ENCODE peak calls at places on chromosome 21, in five cellular contexts. T, X, V, O and I are unnamed samples.

GRCh38 chr21:43703068-43703880 is 15.7 kb upstream of the PDXK start:
- DNase-seq in T (peak; percentile 72), X (no peak), V (peak; percentile 74), O (no peak), I (no peak)

GRCh38 chr21:33540711-33541104 is 1.2 kb downstream of the GART start:
- DNase-seq in T (no peak), X (no peak), V (no peak), O (no peak), I (no peak)

GRCh38 chr21:43575466-43575841 is 83.8 kb downstream of the HSF2BP start:
- DNase-seq in T (no peak), X (no peak), V (no peak), O (no peak), I (no peak)

GRCh38 chr21:10272216-10272615 is 249.2 kb upstream of the TPTE start:
- DNase-seq in T (no peak), X (no peak), V (no peak), O (no peak), I (no peak)

GRCh38 chr21:36134820-36135390 is at the start of gene CBR3:
- DNase-seq in T (no peak), X (peak; percentile 20), V (peak; percentile 74), O (peak; percentile 39), I (no peak)

GRCh38 chr21:29704719-29705118 is 235.1 kb downstream of the GRIK1 start:
- DNase-seq in T (no peak), X (no peak), V (peak; percentile 32), O (no peak), I (no peak)

GRCh38 chr21:29624776-29625175 is 315.0 kb downstream of the GRIK1 start:
- DNase-seq in T (no peak), X (no peak), V (no peak), O (no peak), I (no peak)

GRCh38 chr21:44846485-44847260 is 26.8 kb downstream of the PTTG1IP start:
- DNase-seq in T (peak; percentile 93), X (no peak), V (peak; percentile 64), O (no peak), I (peak; percentile 91)

GRCh38 chr21:37815893-37816292 is 100.4 kb downstream of the KCNJ6 start:
- DNase-seq in T (peak; percentile 36), X (no peak), V (no peak), O (no peak), I (peak; percentile 56)

GRCh38 chr21:40421121-40421520 is 425.8 kb downstream of the DSCAM start:
- DNase-seq in T (no peak), X (no peak), V (no peak), O (no peak), I (no peak)

GRCh38 chr21:26099610-26100219 is 70.9 kb downstream of the APP start:
- DNase-seq in T (peak; percentile 77), X (peak; percentile 29), V (no peak), O (no peak), I (no peak)

GRCh38 chr21:26137379-26138060 is 33.0 kb downstream of the APP start:
- DNase-seq in T (no peak), X (no peak), V (no peak), O (no peak), I (no peak)

GRCh38 chr21:42939581-42940413 is 14.4 kb upstream of the ERVH48-1 start:
- DNase-seq in T (peak; percentile 66), X (no peak), V (peak; percentile 96), O (no peak), I (peak; percentile 58)

GRCh38 chr21:14690886-14691285 is 144.8 kb upstream of the SAMSN1 start:
- DNase-seq in T (peak; percentile 45), X (no peak), V (no peak), O (no peak), I (no peak)

GRCh38 chr21:38386967-38387366 is 111.3 kb downstream of the ERG start:
- DNase-seq in T (peak; percentile 94), X (no peak), V (peak; percentile 53), O (no peak), I (no peak)

GRCh38 chr21:34579411-34579810 is 35.5 kb downstream of the RCAN1 start:
- DNase-seq in T (no peak), X (no peak), V (peak; percentile 75), O (no peak), I (no peak)

GRCh38 chr21:35046223-35046690 is 2.8 kb downstream of the RUNX1 start:
- DNase-seq in T (no peak), X (no peak), V (no peak), O (no peak), I (no peak)

GRCh38 chr21:33817663-33818433 is 97.8 kb downstream of the ATP5PO start:
- DNase-seq in T (peak; percentile 7), X (peak; percentile 55), V (peak; percentile 23), O (no peak), I (no peak)

GRCh38 chr21:40140675-40141074 is 273.4 kb downstream of the PCP4 start:
- DNase-seq in T (no peak), X (no peak), V (no peak), O (no peak), I (no peak)

GRCh38 chr21:18384771-18385170 is 18.8 kb downstream of the TMPRSS15 start:
- DNase-seq in T (no peak), X (no peak), V (no peak), O (no peak), I (no peak)
- TF ChIP-seq CTCF in T (peak; percentile 32), X (peak; percentile 79), V (no peak), O (peak; percentile 10), I (peak; percentile 42)

DNA sequence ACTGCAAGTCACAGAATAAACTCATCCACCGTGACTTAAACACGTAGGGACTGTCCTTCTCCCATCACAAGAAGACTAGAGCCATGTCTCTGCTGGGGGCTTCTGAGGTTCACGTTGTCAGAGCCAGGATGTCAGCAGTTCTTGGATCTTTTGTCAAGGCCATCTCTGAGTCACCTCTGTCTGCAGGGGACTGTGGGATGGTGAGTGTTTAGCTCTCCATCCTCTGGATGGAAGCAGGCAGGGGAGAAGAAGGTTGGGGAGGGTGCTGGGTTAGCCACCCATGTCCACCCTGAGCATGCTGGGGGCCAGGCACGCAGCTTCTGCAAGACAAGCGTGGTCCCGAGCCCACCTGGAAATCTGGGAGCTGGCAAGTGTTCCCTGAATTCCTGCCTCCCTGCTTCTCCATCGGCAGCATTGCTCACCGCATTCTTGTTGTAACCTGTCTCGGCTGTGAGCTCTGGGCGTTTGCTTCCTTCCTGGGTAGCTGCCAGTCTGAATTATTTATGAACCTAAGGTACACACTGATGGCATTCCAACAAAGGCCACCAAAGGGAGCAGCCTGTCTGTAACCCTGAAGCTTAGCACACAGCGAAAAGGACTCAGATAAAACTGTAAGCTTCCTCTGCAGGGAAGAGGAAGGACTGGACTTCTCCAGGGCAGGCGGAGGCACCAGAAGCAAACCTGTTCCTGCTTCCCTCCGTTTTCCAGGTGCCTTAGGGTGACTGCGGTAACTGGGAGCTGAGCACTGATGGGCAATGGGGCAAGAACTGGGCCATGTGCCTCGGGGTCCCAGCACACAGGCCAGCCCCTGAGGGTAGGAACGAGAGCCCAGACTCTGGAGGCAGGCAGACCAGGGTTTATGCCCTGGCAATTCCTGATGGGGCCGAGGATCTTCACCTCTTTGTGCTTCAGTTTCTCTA is 88.6 kb downstream of the RIPK4 start:
- DNase-seq in T (no peak), X (no peak), V (peak; percentile 75), O (no peak), I (no peak)
- TF ChIP-seq CTCF in T (no peak), X (no peak), V (no peak), O (no peak), I (no peak)

GRCh38 chr21:46145840-46146691 is 9.3 kb downstream of the FTCD start:
- DNase-seq in T (no peak), X (peak; percentile 7), V (no peak), O (peak; percentile 6), I (peak; percentile 39)

GRCh38 chr21:46146856-46147255 is 8.5 kb downstream of the FTCD start:
- DNase-seq in T (no peak), X (peak; percentile 28), V (no peak), O (no peak), I (peak; percentile 22)

GRCh38 chr21:46144464-46145070 is 10.8 kb downstream of the FTCD start:
- DNase-seq in T (no peak), X (no peak), V (no peak), O (peak; percentile 1), I (peak; percentile 37)

GRCh38 chr21:46142581-46143473 is 12.6 kb downstream of the FTCD start:
- DNase-seq in T (no peak), X (peak; percentile 63), V (no peak), O (no peak), I (no peak)

GRCh38 chr21:46145159-46145839 is 10.1 kb downstream of the FTCD start:
- DNase-seq in T (no peak), X (no peak), V (no peak), O (peak; percentile 12), I (peak; percentile 45)
- TF ChIP-seq CTCF in T (no peak), X (no peak), V (no peak), O (no peak), I (no peak)

DNA sequence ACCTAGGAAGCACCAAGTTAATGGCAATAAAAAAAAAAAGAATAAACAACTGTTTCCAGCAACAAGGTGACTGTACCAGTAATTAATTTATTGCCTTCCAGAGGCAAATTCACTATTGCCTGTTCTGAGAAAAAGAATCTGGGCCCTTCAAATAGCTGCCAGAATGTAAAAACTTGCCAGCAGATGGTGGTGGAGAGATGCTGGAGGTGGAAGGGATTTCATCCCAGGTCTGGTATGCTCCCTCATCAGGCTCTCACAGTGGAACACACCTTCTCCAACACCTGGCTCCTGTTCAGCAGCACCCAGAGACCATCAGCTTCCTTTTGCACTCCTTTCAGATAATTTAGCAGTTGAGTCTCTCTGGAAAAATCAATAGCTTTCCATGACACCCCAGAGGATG is 792.9 kb upstream of the ADAMTS5 start:
- DNase-seq in T (no peak), X (no peak), V (no peak), O (no peak), I (no peak)
- TF ChIP-seq CTCF in T (no peak), X (peak; percentile 39), V (no peak), O (no peak), I (no peak)

DNA sequence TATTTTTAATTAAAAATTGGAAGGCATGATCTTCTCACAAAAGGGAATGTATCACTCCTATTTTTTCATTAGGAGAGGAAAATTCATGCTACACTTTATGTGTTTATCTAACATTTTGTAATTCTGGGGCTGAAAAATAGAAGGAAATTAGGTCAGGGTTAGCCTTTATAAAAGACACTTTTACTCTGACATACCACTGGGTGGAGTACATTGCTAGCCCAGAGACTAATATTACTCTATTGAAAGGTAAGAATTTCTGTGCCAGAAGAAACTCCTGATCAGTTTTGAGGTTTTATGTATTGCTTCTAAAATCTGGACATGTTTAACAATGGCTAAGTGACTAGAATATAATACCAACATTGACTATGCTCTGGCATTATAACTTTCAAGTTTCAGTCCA is 724.6 kb downstream of the USP25 start:
- DNase-seq in T (no peak), X (no peak), V (peak; percentile 16), O (no peak), I (no peak)
- TF ChIP-seq CTCF in T (no peak), X (peak; percentile 55), V (peak; percentile 11), O (no peak), I (no peak)

DNA sequence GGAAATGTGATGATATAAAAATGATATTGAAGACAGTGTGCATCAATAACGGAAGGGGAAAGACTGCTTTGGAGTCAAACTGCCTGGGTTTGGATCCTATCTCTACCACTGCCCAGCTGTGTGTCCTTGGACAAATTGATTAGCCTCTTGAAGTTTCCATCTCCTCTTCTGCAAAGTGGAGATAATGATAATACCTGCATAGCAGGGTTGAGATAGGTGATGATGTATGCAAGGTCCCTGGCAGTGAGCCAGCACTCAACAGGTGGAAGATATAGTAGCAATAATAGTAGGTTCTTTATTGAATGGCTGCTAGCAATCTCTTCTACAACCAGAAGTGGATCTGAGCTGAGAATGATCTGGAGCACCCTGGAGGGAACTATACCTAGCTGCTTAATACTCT is 166.7 kb downstream of the MIS18A start:
- DNase-seq in T (no peak), X (no peak), V (no peak), O (no peak), I (no peak)
- TF ChIP-seq CTCF in T (no peak), X (no peak), V (no peak), O (no peak), I (no peak)